ENCODE peak calls at places on chromosomes 5 and 9, in seven cellular contexts. C is KBM-7; E is Daoy; F is ecto neural progenitor cell; B is stimulated activated CD4-positive, alpha-beta T cell treated with anti-CD3 and anti-CD28 coated beads, TNF-alpha, amount 100 ng/mL, for 4 hours; K is hippocampal formation; O is HFFc6. V is an unnamed sample.

GRCh38 chr9:26656003-26656940 is 236.3 kb downstream of the CAAP1 start:
- DNase-seq in C (peak; percentile 83), E (peak; percentile 30), F (peak; percentile 57), B (no peak), K (no peak), O (peak; percentile 17), V (no peak)

GRCh38 chr5:61603211-61603908 is 271.3 kb downstream of the ZSWIM6 start:
- DNase-seq in C (no peak), E (no peak), F (no peak), B (no peak), K (peak; percentile 73), O (no peak), V (no peak)

GRCh38 chr9:81397735-81398381 is 291.5 kb downstream of the TLE1 start:
- DNase-seq in C (no peak), E (no peak), F (no peak), B (no peak), K (no peak), O (no peak), V (no peak)

GRCh38 chr5:93343570-93343969 is 237.4 kb downstream of the NR2F1-AS1 start:
- DNase-seq in C (no peak), E (no peak), F (no peak), B (no peak), K (no peak), O (no peak), V (no peak)

GRCh38 chr5:150129813-150130492 is 25.7 kb downstream of the PDGFRB start:
- DNase-seq in C (peak; percentile 80), E (peak; percentile 66), F (peak; percentile 85), B (peak; percentile 10), K (peak; percentile 52), O (peak; percentile 56), V (no peak)

GRCh38 chr5:64505769-64506566 is at the start of gene RGS7BP:
- DNase-seq in C (no peak), E (peak; percentile 45), F (peak; percentile 84), B (no peak), K (no peak), O (no peak), V (peak; percentile 76)

GRCh38 chr9:93672622-93673270 is 96.4 kb downstream of the PHF2 start:
- DNase-seq in C (no peak), E (peak; percentile 1), F (peak; percentile 21), B (no peak), K (no peak), O (no peak), V (no peak)

GRCh38 chr9:16367605-16368424 is 502.7 kb downstream of the BNC2 start:
- DNase-seq in C (no peak), E (peak; percentile 44), F (no peak), B (no peak), K (no peak), O (peak; percentile 85), V (no peak)

GRCh38 chr9:133107245-133107722 is 13.8 kb downstream of the RALGDS start:
- DNase-seq in C (no peak), E (no peak), F (no peak), B (no peak), K (no peak), O (no peak), V (no peak)

GRCh38 chr5:154164182-154164581 is 26.4 kb upstream of the GALNT10 start:
- DNase-seq in C (no peak), E (no peak), F (no peak), B (no peak), K (no peak), O (no peak), V (no peak)

GRCh38 chr5:60101561-60101960 is 208.0 kb upstream of the PDE4D start:
- DNase-seq in C (no peak), E (no peak), F (no peak), B (no peak), K (no peak), O (no peak), V (no peak)

GRCh38 chr5:68240771-68241170 is 25.2 kb downstream of the PIK3R1 start:
- DNase-seq in C (no peak), E (no peak), F (no peak), B (no peak), K (no peak), O (no peak), V (no peak)

GRCh38 chr5:74404574-74405310 is 235.8 kb downstream of the ENC1 start:
- DNase-seq in C (no peak), E (no peak), F (no peak), B (no peak), K (no peak), O (no peak), V (no peak)

GRCh38 chr9:99929652-99930051 is 23.2 kb downstream of the STX17 start:
- DNase-seq in C (no peak), E (no peak), F (no peak), B (no peak), K (no peak), O (no peak), V (no peak)

GRCh38 chr9:100170085-100170484 is 71.0 kb downstream of the INVS start:
- DNase-seq in C (no peak), E (no peak), F (no peak), B (no peak), K (no peak), O (no peak), V (no peak)

GRCh38 chr9:70486127-70486526 is 71.7 kb upstream of the KLF9 start:
- DNase-seq in C (no peak), E (no peak), F (no peak), B (no peak), K (no peak), O (no peak), V (no peak)

GRCh38 chr5:150632305-150633160 is 7.9 kb upstream of the SYNPO start:
- DNase-seq in C (no peak), E (no peak), F (no peak), B (no peak), K (no peak), O (peak; percentile 24), V (no peak)

GRCh38 chr5:174990909-174991308 is 266.5 kb downstream of the MSX2 start:
- DNase-seq in C (no peak), E (no peak), F (no peak), B (no peak), K (no peak), O (no peak), V (no peak)

GRCh38 chr5:95842955-95843544 is 20.5 kb upstream of the GLRX start:
- DNase-seq in C (peak; percentile 95), E (peak; percentile 83), F (no peak), B (no peak), K (peak; percentile 28), O (peak; percentile 72), V (no peak)

GRCh38 chr9:33272061-33272460 is 7.2 kb downstream of the CHMP5 start:
- DNase-seq in C (no peak), E (no peak), F (no peak), B (no peak), K (no peak), O (no peak), V (no peak)

GRCh38 chr5:5700549-5700948 is 278.1 kb downstream of the ICE1 start:
- DNase-seq in C (no peak), E (no peak), F (no peak), B (no peak), K (no peak), O (no peak), V (no peak)

GRCh38 chr5:5584751-5585150 is 162.3 kb downstream of the ICE1 start:
- DNase-seq in C (no peak), E (no peak), F (no peak), B (no peak), K (no peak), O (no peak), V (no peak)

GRCh38 chr5:2747372-2748179 is 3.9 kb downstream of the IRX2 start:
- DNase-seq in C (no peak), E (peak; percentile 40), F (no peak), B (no peak), K (no peak), O (no peak), V (no peak)

GRCh38 chr9:112535811-112536210 is 49.2 kb downstream of the KIAA1958 start:
- DNase-seq in C (no peak), E (no peak), F (no peak), B (no peak), K (no peak), O (peak; percentile 64), V (no peak)

GRCh38 chr9:77946969-77947368 is 84.6 kb downstream of the GNAQ start:
- DNase-seq in C (peak; percentile 49), E (no peak), F (no peak), B (no peak), K (peak; percentile 21), O (no peak), V (no peak)

GRCh38 chr5:178296066-178296465 is 63.5 kb upstream of the PHYKPL start:
- DNase-seq in C (no peak), E (no peak), F (no peak), B (no peak), K (no peak), O (no peak), V (no peak)

GRCh38 chr9:89179535-89179919 is 909 bp upstream of the SHC3 start:
- DNase-seq in C (no peak), E (peak; percentile 37), F (peak; percentile 52), B (no peak), K (no peak), O (peak; percentile 27), V (no peak)

V was measured in type B pancreatic cell.